ENCODE peak calls at places on chromosomes 2 and 18, in eight cellular contexts. K is uterus, I is BJ, U is IMR-90, Y is right atrium auricular region, L is Peyer's patch, H is ovary, A is GM23338. V is an unnamed sample. For H3K36me3, the result is how much of the 10 kb centered on the place peaks cover.

GRCh38 chr2:201436141-201436540 is 15.1 kb downstream of the TRAK2 start:
- DNase-seq in K (no peak), I (no peak), U (no peak), Y (no peak), L (no peak), H (no peak), A (no peak), V (no peak)

GRCh38 chr2:127567351-127567854 is 31.9 kb downstream of the MYO7B start:
- DNase-seq in K (no peak), I (no peak), U (no peak), Y (peak), L (no peak), H (no peak), A (no peak), V (no peak)

GRCh38 chr2:14255135-14255820 is 377.2 kb upstream of the LRATD1 start:
- DNase-seq in K (no peak), I (no peak), U (no peak), Y (no peak), L (no peak), H (no peak), A (peak), V (no peak)

GRCh38 chr18:48680871-48681270 is 142.0 kb downstream of the CTIF start:
- DNase-seq in K (peak), I (no peak), U (no peak), Y (peak), L (peak), H (peak), A (no peak), V (no peak)

GRCh38 chr2:3870997-3871396 is 167.6 kb downstream of the DCDC2C start:
- DNase-seq in K (no peak), I (no peak), U (no peak), Y (no peak), L (no peak), H (no peak), A (no peak), V (no peak)

GRCh38 chr2:192194065-192194865 is 468 bp downstream of the TMEFF2 start:
- DNase-seq in K (peak), I (no peak), U (peak), Y (peak), L (peak), H (no peak), A (peak), V (no peak)

GRCh38 chr2:199581935-199582336 is 124.2 kb upstream of the SATB2 start:
- DNase-seq in K (no peak), I (no peak), U (peak), Y (no peak), L (no peak), H (no peak), A (peak), V (no peak)

GRCh38 chr2:109527079-109527478 is 86.7 kb downstream of the SEPTIN10 start:
- DNase-seq in K (peak), I (no peak), U (no peak), Y (no peak), L (no peak), H (peak), A (no peak), V (no peak)

GRCh38 chr18:43514747-43515146 is 237.5 kb upstream of the SYT4 start:
- DNase-seq in K (no peak), I (no peak), U (no peak), Y (no peak), L (no peak), H (no peak), A (peak), V (no peak)

GRCh38 chr2:6372317-6372903 is 493.3 kb downstream of the CMPK2 start:
- DNase-seq in K (no peak), I (peak), U (peak), Y (no peak), L (no peak), H (no peak), A (no peak), V (peak)

GRCh38 chr2:191043438-191043837 is 29.5 kb upstream of the STAT1 start:
- DNase-seq in K (no peak), I (no peak), U (peak), Y (no peak), L (no peak), H (no peak), A (no peak), V (no peak)

GRCh38 chr2:35251156-35251555 is 1104.4 kb upstream of the CRIM1 start:
- DNase-seq in K (no peak), I (no peak), U (no peak), Y (no peak), L (no peak), H (no peak), A (no peak), V (no peak)

GRCh38 chr18:58314284-58314683 is 270.3 kb downstream of the NEDD4L start:
- DNase-seq in K (peak), I (peak), U (peak), Y (peak), L (no peak), H (peak), A (no peak), V (peak)

GRCh38 chr2:122219504-122219903 is 464.1 kb downstream of the TSN start:
- DNase-seq in K (no peak), I (no peak), U (no peak), Y (no peak), L (no peak), H (no peak), A (no peak), V (no peak)

GRCh38 chr2:5657216-5657615 is 35.0 kb upstream of the SOX11 start:
- DNase-seq in K (no peak), I (no peak), U (no peak), Y (no peak), L (no peak), H (no peak), A (no peak), V (no peak)

GRCh38 chr18:32777049-32777448 is 4.2 kb upstream of the KLHL14 start:
- DNase-seq in K (no peak), I (no peak), U (no peak), Y (no peak), L (no peak), H (no peak), A (no peak), V (no peak)

GRCh38 chr2:46818141-46818552 is 97.5 kb downstream of the MCFD2 start:
- DNase-seq in K (peak), I (no peak), U (no peak), Y (peak), L (no peak), H (peak), A (no peak), V (no peak)

GRCh38 chr2:65564299-65564698 is 131.9 kb upstream of the SPRED2 start:
- DNase-seq in K (no peak), I (no peak), U (no peak), Y (no peak), L (no peak), H (no peak), A (no peak), V (no peak)

GRCh38 chr2:9108210-9108967 is 98.2 kb upstream of the ASAP2 start:
- DNase-seq in K (no peak), I (no peak), U (peak), Y (no peak), L (no peak), H (no peak), A (no peak), V (peak)

GRCh38 chr2:189676471-189676870 is 2.0 kb downstream of the ANKAR start:
- DNase-seq in K (no peak), I (no peak), U (peak), Y (no peak), L (no peak), H (peak), A (no peak), V (no peak)

GRCh38 chr2:216689397-216689796 is 6.0 kb downstream of the IGFBP5 start:
- DNase-seq in K (no peak), I (no peak), U (no peak), Y (no peak), L (no peak), H (no peak), A (no peak), V (no peak)

GRCh38 chr2:216688731-216689360 is 6.5 kb downstream of the IGFBP5 start:
- DNase-seq in K (peak), I (no peak), U (no peak), Y (no peak), L (no peak), H (peak), A (peak), V (no peak)

GRCh38 chr2:216691210-216691741 is 4.1 kb downstream of the IGFBP5 start:
- DNase-seq in K (peak), I (no peak), U (peak), Y (peak), L (no peak), H (peak), A (peak), V (no peak)

GRCh38 chr2:216692636-216693413 is 2.5 kb downstream of the IGFBP5 start:
- DNase-seq in K (peak), I (no peak), U (peak), Y (peak), L (no peak), H (peak), A (peak), V (no peak)

DNA sequence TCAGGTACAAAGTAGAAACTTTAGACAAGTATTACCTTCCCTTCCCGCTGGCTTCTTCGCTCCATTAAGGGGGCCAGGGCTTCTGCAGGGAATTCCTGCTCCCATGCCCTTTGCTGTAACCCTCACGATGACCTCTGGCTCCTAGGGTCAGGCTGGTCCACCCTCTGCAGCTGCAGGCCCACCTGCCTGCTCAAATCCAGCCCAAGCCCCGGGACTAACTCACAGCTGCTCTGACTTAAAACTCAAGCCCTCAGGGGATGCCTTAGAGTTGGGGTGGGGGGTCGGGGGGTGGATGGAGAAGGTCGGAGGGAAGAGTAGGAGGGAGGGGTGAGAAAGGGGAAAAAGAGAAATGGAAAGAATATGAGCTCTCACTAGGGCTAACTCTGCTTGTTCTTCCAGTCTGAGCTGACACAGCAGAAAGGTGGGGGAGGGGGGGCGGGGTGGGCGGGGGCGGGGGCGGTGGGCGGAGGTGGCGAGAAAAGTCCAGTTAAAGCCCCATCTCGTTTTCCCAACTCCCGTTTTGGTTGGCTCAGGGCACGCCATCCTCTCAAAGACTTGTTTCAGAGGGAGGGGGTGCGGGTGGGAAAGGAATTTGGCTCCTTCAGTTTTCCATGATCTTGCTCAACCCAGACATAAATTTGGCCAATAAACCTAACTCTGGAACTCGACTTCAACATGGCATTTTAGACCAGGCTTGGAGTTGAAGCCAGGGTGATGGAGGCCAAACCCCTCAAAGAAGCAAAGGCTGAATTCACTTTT is 4.7 kb downstream of the IGFBP5 start:
- DNase-seq in K (peak), I (peak), U (peak), Y (peak), L (no peak), H (peak), A (peak), V (no peak)
- H3K4me3 ChIP-seq in K (peak), I (peak), U (peak), Y (peak), L (no peak), H (peak), A (peak), V (no peak)

GRCh38 chr2:28415010-28415409 is 22.4 kb downstream of the FOSL2 start:
- DNase-seq in K (no peak), I (no peak), U (no peak), Y (no peak), L (peak), H (no peak), A (no peak), V (no peak)
- H3K36me3 ChIP-seq in K (under half), I (under half), U (half or more), Y (half or more), L (under half), H (under half), A (under half), V (under half)

DNA sequence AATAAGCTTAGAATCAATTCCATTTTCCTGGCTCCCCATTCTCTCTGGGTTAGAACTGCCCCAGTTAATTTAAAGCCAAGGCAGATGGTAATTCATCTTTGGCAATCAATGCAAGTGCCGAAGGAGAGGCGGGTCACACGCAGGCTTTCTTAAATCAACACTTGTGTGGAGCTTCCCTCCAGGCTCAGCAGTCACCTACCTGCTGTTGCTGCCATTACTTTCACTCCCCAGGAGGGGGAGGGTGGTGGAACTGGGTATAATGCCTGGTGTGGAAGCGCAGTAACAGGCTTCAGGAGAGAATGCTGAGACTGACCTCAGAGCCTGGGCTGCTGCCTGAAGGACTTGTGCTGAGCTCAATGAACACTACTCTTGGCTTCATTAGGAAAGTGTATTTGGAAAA is 19.2 kb downstream of the TTR start:
- DNase-seq in K (no peak), I (no peak), U (no peak), Y (no peak), L (peak), H (no peak), A (peak), V (no peak)
- TF ChIP-seq CTCF in K (no peak), I (no peak), U (no peak), Y (no peak), L (peak), H (no peak), A (peak), V (peak)

GRCh38 chr2:178994264-178994663 is 55.7 kb downstream of the CCDC141 start:
- DNase-seq in K (no peak), I (no peak), U (no peak), Y (no peak), L (no peak), H (no peak), A (no peak), V (no peak)
- H3K4me3 ChIP-seq in K (no peak), I (no peak), U (no peak), Y (no peak), L (no peak), H (no peak), A (no peak), V (no peak)

V was measured in kidney epithelial cell.